ENCODE peak calls at places on chromosomes 1 and 21, in five cellular contexts. I is NCI-H1436, P is Right ventricle myocardium inferior, L is NCI-H69, U is heart right ventricle. E is an unnamed sample.

GRCh38 chr1:77350012-77350411 is 68.2 kb downstream of the AK5 start:
- DNase-seq in I (no peak), P (no peak), L (no peak), U (no peak), E (no peak)

GRCh38 chr1:35556494-35557117 is 597 bp downstream of the KIAA0319L start:
- DNase-seq in I (no peak), P (no peak), L (peak), U (no peak), E (no peak)

GRCh38 chr1:39692152-39693064 is 1.2 kb upstream of the HPCAL4 start:
- DNase-seq in I (peak), P (no peak), L (peak), U (no peak), E (no peak)

GRCh38 chr1:218496561-218496960 is 151.4 kb downstream of the TGFB2 start:
- DNase-seq in I (no peak), P (no peak), L (peak), U (no peak), E (no peak)

GRCh38 chr1:26677306-26678115 is 18.3 kb upstream of the ARID1A start:
- DNase-seq in I (peak), P (peak), L (peak), U (peak), E (peak)

GRCh38 chr1:48674641-48675040 is 102.0 kb downstream of the BEND5 start:
- DNase-seq in I (no peak), P (no peak), L (peak), U (no peak), E (no peak)

GRCh38 chr1:20732071-20732587 is 374 bp downstream of the SH2D5 start:
- DNase-seq in I (peak), P (no peak), L (peak), U (peak), E (no peak)

GRCh38 chr1:38833146-38833545 is 26.4 kb downstream of the RRAGC start:
- DNase-seq in I (no peak), P (no peak), L (no peak), U (no peak), E (no peak)

GRCh38 chr1:227789881-227790400 is 25.5 kb upstream of the PRSS38 start:
- DNase-seq in I (no peak), P (no peak), L (peak), U (no peak), E (peak)

GRCh38 chr1:226586116-226586515 is 37.6 kb downstream of the STUM start:
- DNase-seq in I (no peak), P (no peak), L (no peak), U (no peak), E (no peak)

GRCh38 chr1:154567386-154568164 is at the start of gene CHRNB2:
- DNase-seq in I (peak), P (peak), L (peak), U (peak), E (peak)

GRCh38 chr1:231694081-231694443 is 67.5 kb downstream of the DISC1 start:
- DNase-seq in I (no peak), P (peak), L (no peak), U (peak), E (no peak)

GRCh38 chr1:156176610-156177210 is 17.2 kb upstream of the SLC25A44 start:
- DNase-seq in I (no peak), P (no peak), L (no peak), U (no peak), E (no peak)

GRCh38 chr1:15937706-15938168 is 38.2 kb downstream of the ZBTB17 start:
- DNase-seq in I (no peak), P (no peak), L (no peak), U (no peak), E (no peak)

GRCh38 chr1:156887324-156887723 is 6.2 kb upstream of the PEAR1 start:
- DNase-seq in I (no peak), P (peak), L (peak), U (no peak), E (no peak)

GRCh38 chr1:48841466-48841865 is 64.8 kb upstream of the BEND5 start:
- DNase-seq in I (no peak), P (no peak), L (no peak), U (no peak), E (no peak)

GRCh38 chr1:25581764-25582163 is 34.8 kb upstream of the MAN1C1 start:
- DNase-seq in I (no peak), P (no peak), L (no peak), U (no peak), E (no peak)

GRCh38 chr1:228303596-228303995 is 95.8 kb downstream of the OBSCN start:
- DNase-seq in I (no peak), P (peak), L (no peak), U (peak), E (no peak)

GRCh38 chr1:77378723-77379533 is 97.1 kb downstream of the AK5 start:
- DNase-seq in I (no peak), P (no peak), L (peak), U (no peak), E (no peak)

GRCh38 chr21:23694396-23694795 is 1912.9 kb downstream of the MRPL39 start:
- DNase-seq in I (no peak), P (no peak), L (peak), U (no peak), E (no peak)

GRCh38 chr21:33019885-33020557 is 5.7 kb upstream of the OLIG2 start:
- DNase-seq in I (no peak), P (no peak), L (no peak), U (no peak), E (no peak)

GRCh38 chr1:107076846-107077245 is 20.4 kb downstream of the PRMT6 start:
- DNase-seq in I (no peak), P (no peak), L (no peak), U (no peak), E (no peak)

GRCh38 chr1:154386643-154387352 is 18.3 kb upstream of the IL6R start:
- DNase-seq in I (no peak), P (no peak), L (no peak), U (no peak), E (no peak)

GRCh38 chr1:240936911-240937668 is 325.1 kb upstream of the GREM2 start:
- DNase-seq in I (no peak), P (no peak), L (no peak), U (no peak), E (no peak)

GRCh38 chr1:16724718-16725438 is 15.4 kb upstream of the RNU1-4 start:
- DNase-seq in I (no peak), P (no peak), L (no peak), U (peak), E (peak)

GRCh38 chr1:239353536-239353935 is 32.8 kb upstream of the CHRM3 start:
- DNase-seq in I (no peak), P (no peak), L (no peak), U (no peak), E (no peak)

GRCh38 chr1:12153181-12153785 is 13.5 kb upstream of the TNFRSF1B start:
- DNase-seq in I (no peak), P (peak), L (no peak), U (no peak), E (no peak)

GRCh38 chr1:79554620-79555160 is 548.2 kb upstream of the ADGRL4 start:
- DNase-seq in I (no peak), P (no peak), L (no peak), U (no peak), E (no peak)

GRCh38 chr1:167721617-167722151 is at the start of gene MPZL1:
- DNase-seq in I (peak), P (peak), L (peak), U (peak), E (peak)

GRCh38 chr1:179025975-179026812 is 500 bp downstream of the FAM20B start:
- DNase-seq in I (peak), P (peak), L (peak), U (peak), E (peak)

GRCh38 chr1:170424346-170424745 is 107.6 kb upstream of the GORAB start:
- DNase-seq in I (no peak), P (no peak), L (no peak), U (no peak), E (no peak)

GRCh38 chr1:8663090-8663802 is 154.2 kb downstream of the RERE start:
- DNase-seq in I (no peak), P (no peak), L (peak), U (no peak), E (no peak)

GRCh38 chr21:28207776-28208175 is 784.9 kb downstream of the LTN1 start:
- DNase-seq in I (no peak), P (no peak), L (no peak), U (no peak), E (no peak)

GRCh38 chr1:22831729-22832413 is 121.2 kb downstream of the EPHB2 start:
- DNase-seq in I (no peak), P (no peak), L (no peak), U (no peak), E (no peak)

GRCh38 chr21:45471229-45472052 is 66.5 kb downstream of the COL18A1 start:
- DNase-seq in I (no peak), P (peak), L (no peak), U (peak), E (peak)

GRCh38 chr1:175839678-175840669 is 96.6 kb upstream of the TNR start:
- DNase-seq in I (no peak), P (no peak), L (peak), U (no peak), E (no peak)

GRCh38 chr1:234154320-234155251 is 218.7 kb upstream of the COA6 start:
- DNase-seq in I (peak), P (no peak), L (peak), U (no peak), E (no peak)

GRCh38 chr1:163085041-163085903 is 16.1 kb downstream of the RGS4 start:
- DNase-seq in I (no peak), P (no peak), L (peak), U (no peak), E (no peak)

E was measured in tibial nerve.